ENCODE peak calls at places on chromosome 7, in five cellular contexts. One of them, this sample, is unnamed.

GRCh38 chr7:99525713-99526440 is 21.4 kb downstream of the ZKSCAN5 start:
- DNase-seq in heart left ventricle: no peak
- DNase-seq in hepatocyte: no peak
- DNase-seq in CD8-positive, alpha-beta memory T cell: no peak
- DNase-seq in heart right ventricle: no peak
- DNase-seq in this sample: no peak

GRCh38 chr7:18590744-18591340 is 95.3 kb downstream of the HDAC9 start:
- DNase-seq in CD8-positive, alpha-beta memory T cell: no peak
- DNase-seq in heart right ventricle: no peak
- DNase-seq in heart left ventricle: no peak
- DNase-seq in hepatocyte: peak
- DNase-seq in this sample: no peak

GRCh38 chr7:101550641-101551531 is 78.2 kb downstream of the MYL10 start:
- DNase-seq in hepatocyte: no peak
- DNase-seq in heart left ventricle: no peak
- DNase-seq in heart right ventricle: no peak
- DNase-seq in CD8-positive, alpha-beta memory T cell: peak
- DNase-seq in this sample: no peak

GRCh38 chr7:103573479-103574058 is 127.6 kb upstream of the SLC26A5 start:
- DNase-seq in CD8-positive, alpha-beta memory T cell: no peak
- DNase-seq in heart right ventricle: no peak
- DNase-seq in hepatocyte: peak
- DNase-seq in heart left ventricle: no peak
- DNase-seq in this sample: no peak

GRCh38 chr7:99504281-99504602 is 220 bp upstream of the ZKSCAN5 start:
- DNase-seq in CD8-positive, alpha-beta memory T cell: no peak
- DNase-seq in heart right ventricle: no peak
- DNase-seq in hepatocyte: no peak
- DNase-seq in heart left ventricle: no peak
- DNase-seq in this sample: no peak

GRCh38 chr7:49773939-49774458 is 561 bp downstream of the VWC2 start:
- DNase-seq in CD8-positive, alpha-beta memory T cell: no peak
- DNase-seq in hepatocyte: peak
- DNase-seq in heart left ventricle: peak
- DNase-seq in heart right ventricle: peak
- DNase-seq in this sample: no peak

GRCh38 chr7:55439627-55440026 is 74.5 kb downstream of the LANCL2 start:
- DNase-seq in heart left ventricle: no peak
- DNase-seq in CD8-positive, alpha-beta memory T cell: no peak
- DNase-seq in heart right ventricle: no peak
- DNase-seq in hepatocyte: no peak
- DNase-seq in this sample: no peak

GRCh38 chr7:119964065-119964464 is 308.9 kb upstream of the KCND2 start:
- DNase-seq in hepatocyte: no peak
- DNase-seq in CD8-positive, alpha-beta memory T cell: no peak
- DNase-seq in heart left ventricle: no peak
- DNase-seq in heart right ventricle: no peak
- DNase-seq in this sample: no peak

GRCh38 chr7:2624293-2624881 is 7.4 kb upstream of the TTYH3 start:
- DNase-seq in heart left ventricle: no peak
- DNase-seq in heart right ventricle: no peak
- DNase-seq in CD8-positive, alpha-beta memory T cell: no peak
- DNase-seq in hepatocyte: no peak
- DNase-seq in this sample: no peak

GRCh38 chr7:7976677-7977076 is 8.1 kb downstream of the GLCCI1 start:
- DNase-seq in heart right ventricle: no peak
- DNase-seq in heart left ventricle: no peak
- DNase-seq in hepatocyte: no peak
- DNase-seq in CD8-positive, alpha-beta memory T cell: no peak
- DNase-seq in this sample: peak

GRCh38 chr7:90597527-90597871 is 1.4 kb downstream of the CDK14 start:
- DNase-seq in heart right ventricle: no peak
- DNase-seq in heart left ventricle: no peak
- DNase-seq in CD8-positive, alpha-beta memory T cell: no peak
- DNase-seq in hepatocyte: no peak
- DNase-seq in this sample: no peak

GRCh38 chr7:45980181-45980905 is 59.3 kb upstream of the IGFBP3 start:
- DNase-seq in heart left ventricle: no peak
- DNase-seq in heart right ventricle: no peak
- DNase-seq in CD8-positive, alpha-beta memory T cell: no peak
- DNase-seq in hepatocyte: no peak
- DNase-seq in this sample: no peak

GRCh38 chr7:119086026-119086425 is 861.5 kb downstream of the ANKRD7 start:
- DNase-seq in CD8-positive, alpha-beta memory T cell: no peak
- DNase-seq in hepatocyte: no peak
- DNase-seq in heart right ventricle: no peak
- DNase-seq in heart left ventricle: no peak
- DNase-seq in this sample: no peak

GRCh38 chr7:129210989-129211312 is 13.9 kb upstream of the AHCYL2 start:
- DNase-seq in heart left ventricle: no peak
- DNase-seq in hepatocyte: no peak
- DNase-seq in heart right ventricle: no peak
- DNase-seq in CD8-positive, alpha-beta memory T cell: no peak
- DNase-seq in this sample: peak

GRCh38 chr7:79555571-79555970 is 102.1 kb upstream of the MAGI2 start:
- DNase-seq in CD8-positive, alpha-beta memory T cell: no peak
- DNase-seq in heart right ventricle: no peak
- DNase-seq in heart left ventricle: no peak
- DNase-seq in hepatocyte: no peak
- DNase-seq in this sample: no peak

GRCh38 chr7:121937224-121937623 is 64.3 kb downstream of the PTPRZ1 start:
- DNase-seq in CD8-positive, alpha-beta memory T cell: no peak
- DNase-seq in heart right ventricle: no peak
- DNase-seq in heart left ventricle: no peak
- DNase-seq in hepatocyte: no peak
- DNase-seq in this sample: no peak

GRCh38 chr7:35849158-35849831 is 48.4 kb downstream of the SEPTIN7 start:
- DNase-seq in heart left ventricle: no peak
- DNase-seq in hepatocyte: no peak
- DNase-seq in heart right ventricle: no peak
- DNase-seq in CD8-positive, alpha-beta memory T cell: no peak
- DNase-seq in this sample: no peak

GRCh38 chr7:30761214-30762156 is 9.6 kb downstream of the INMT start:
- DNase-seq in CD8-positive, alpha-beta memory T cell: no peak
- DNase-seq in hepatocyte: no peak
- DNase-seq in heart right ventricle: no peak
- DNase-seq in heart left ventricle: no peak
- DNase-seq in this sample: no peak

GRCh38 chr7:83267141-83267631 is 104.5 kb upstream of the PCLO start:
- DNase-seq in hepatocyte: peak
- DNase-seq in heart right ventricle: no peak
- DNase-seq in CD8-positive, alpha-beta memory T cell: no peak
- DNase-seq in heart left ventricle: no peak
- DNase-seq in this sample: no peak

GRCh38 chr7:37714606-37715005 is 31.0 kb downstream of the GPR141 start:
- DNase-seq in heart right ventricle: no peak
- DNase-seq in CD8-positive, alpha-beta memory T cell: no peak
- DNase-seq in hepatocyte: no peak
- DNase-seq in heart left ventricle: no peak
- DNase-seq in this sample: no peak

GRCh38 chr7:7693881-7694280 is 24.5 kb downstream of the RPA3 start:
- DNase-seq in hepatocyte: no peak
- DNase-seq in CD8-positive, alpha-beta memory T cell: no peak
- DNase-seq in heart left ventricle: no peak
- DNase-seq in heart right ventricle: no peak
- DNase-seq in this sample: no peak

GRCh38 chr7:148337566-148337965 is 253.0 kb upstream of the C7orf33 start:
- DNase-seq in CD8-positive, alpha-beta memory T cell: no peak
- DNase-seq in heart left ventricle: no peak
- DNase-seq in hepatocyte: peak
- DNase-seq in heart right ventricle: no peak
- DNase-seq in this sample: no peak

GRCh38 chr7:65731562-65732035 is 141.3 kb upstream of the VKORC1L1 start:
- DNase-seq in heart left ventricle: no peak
- DNase-seq in CD8-positive, alpha-beta memory T cell: no peak
- DNase-seq in heart right ventricle: no peak
- DNase-seq in hepatocyte: peak
- DNase-seq in this sample: peak

DNA sequence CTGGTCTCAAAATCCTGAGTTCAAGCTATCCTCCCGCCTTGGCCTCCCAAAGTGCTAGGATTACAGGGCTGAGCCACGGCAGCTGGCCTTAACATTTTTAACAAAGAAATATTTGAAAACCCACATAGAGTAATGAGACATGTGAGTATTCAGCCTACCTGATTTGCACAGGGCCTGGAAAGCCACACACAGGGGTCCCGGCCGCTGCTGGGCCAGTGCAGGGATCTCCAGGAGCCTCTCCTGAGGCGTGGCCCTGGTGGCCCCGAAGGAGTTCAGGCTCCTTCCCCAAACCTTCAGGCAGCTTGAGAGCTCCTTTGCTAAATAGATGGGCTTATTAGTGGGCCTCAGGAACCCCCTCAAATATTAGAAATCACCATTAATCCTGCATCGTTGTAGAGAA is 18.7 kb downstream of the CNPY1 start:
- DNase-seq in heart left ventricle: no peak
- DNase-seq in CD8-positive, alpha-beta memory T cell: no peak
- DNase-seq in heart right ventricle: no peak
- DNase-seq in hepatocyte: no peak
- DNase-seq in this sample: no peak
- H3K4me3 ChIP-seq in heart left ventricle: no peak
- H3K4me3 ChIP-seq in CD8-positive, alpha-beta memory T cell: no peak
- H3K4me3 ChIP-seq in heart right ventricle: no peak
- H3K4me3 ChIP-seq in hepatocyte: no peak
- H3K4me3 ChIP-seq in this sample: no peak

DNA sequence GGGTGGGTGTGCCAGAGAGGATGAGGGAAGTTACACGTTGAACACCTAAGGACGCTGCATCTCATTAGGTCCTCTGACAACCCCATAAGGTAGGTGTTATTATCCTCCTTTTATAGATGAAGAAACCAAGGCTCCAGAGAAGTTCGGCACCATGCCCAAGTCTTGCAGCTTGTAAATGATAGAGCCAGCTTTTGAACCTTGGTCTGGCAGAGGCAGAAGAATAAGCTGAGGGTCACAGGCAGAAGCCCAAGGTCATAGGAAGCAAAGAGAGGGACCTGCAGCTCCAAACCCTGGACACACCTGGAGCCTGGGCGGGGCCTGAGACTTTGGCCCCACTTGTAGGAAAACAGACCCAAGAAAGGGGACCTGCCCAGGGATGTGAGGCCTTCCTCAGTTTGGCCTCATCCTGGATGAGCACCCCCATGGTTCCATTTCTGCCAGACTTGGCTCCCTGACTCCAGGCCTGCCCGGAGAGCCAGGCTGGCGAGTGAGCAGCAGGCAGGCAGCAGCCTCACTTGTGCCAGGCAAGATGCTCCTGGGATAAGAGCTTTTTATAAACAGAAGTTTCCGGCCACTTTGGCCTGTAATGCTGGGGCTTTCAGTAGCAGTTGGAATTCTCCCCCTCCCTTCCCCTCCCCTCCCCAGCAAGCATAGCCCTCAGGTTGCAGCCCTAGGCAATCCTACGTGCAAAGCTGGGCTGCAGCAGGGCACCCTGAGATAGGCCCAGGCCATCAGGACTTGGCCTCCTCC is 2.4 kb downstream of the KCNH2 start:
- DNase-seq in heart left ventricle: no peak
- DNase-seq in CD8-positive, alpha-beta memory T cell: no peak
- DNase-seq in hepatocyte: no peak
- DNase-seq in heart right ventricle: no peak
- DNase-seq in this sample: no peak
- H3K4me3 ChIP-seq in heart left ventricle: peak
- H3K4me3 ChIP-seq in CD8-positive, alpha-beta memory T cell: peak
- H3K4me3 ChIP-seq in hepatocyte: no peak
- H3K4me3 ChIP-seq in heart right ventricle: no peak
- H3K4me3 ChIP-seq in this sample: no peak

GRCh38 chr7:116588225-116588624 is 63.4 kb downstream of the CAV1 start:
- DNase-seq in CD8-positive, alpha-beta memory T cell: no peak
- DNase-seq in hepatocyte: no peak
- DNase-seq in heart right ventricle: peak
- DNase-seq in heart left ventricle: no peak
- DNase-seq in this sample: no peak
- H3K4me3 ChIP-seq in CD8-positive, alpha-beta memory T cell: no peak
- H3K4me3 ChIP-seq in hepatocyte: no peak
- H3K4me3 ChIP-seq in heart right ventricle: no peak
- H3K4me3 ChIP-seq in heart left ventricle: no peak
- H3K4me3 ChIP-seq in this sample: no peak

GRCh38 chr7:1279041-1279440 is 46.4 kb downstream of the UNCX start:
- DNase-seq in CD8-positive, alpha-beta memory T cell: no peak
- DNase-seq in hepatocyte: no peak
- DNase-seq in heart left ventricle: no peak
- DNase-seq in heart right ventricle: no peak
- DNase-seq in this sample: no peak
- H3K4me3 ChIP-seq in CD8-positive, alpha-beta memory T cell: no peak
- H3K4me3 ChIP-seq in hepatocyte: no peak
- H3K4me3 ChIP-seq in heart left ventricle: no peak
- H3K4me3 ChIP-seq in heart right ventricle: no peak
- H3K4me3 ChIP-seq in this sample: no peak

GRCh38 chr7:98289333-98289875 is 7.9 kb downstream of the BRI3 start:
- DNase-seq in hepatocyte: no peak
- DNase-seq in heart right ventricle: no peak
- DNase-seq in CD8-positive, alpha-beta memory T cell: no peak
- DNase-seq in heart left ventricle: no peak
- DNase-seq in this sample: no peak

GRCh38 chr7:98287486-98287959 is 6.0 kb downstream of the BRI3 start:
- DNase-seq in heart right ventricle: no peak
- DNase-seq in hepatocyte: peak
- DNase-seq in heart left ventricle: no peak
- DNase-seq in CD8-positive, alpha-beta memory T cell: no peak
- DNase-seq in this sample: peak

GRCh38 chr7:98286701-98287485 is 5.4 kb downstream of the BRI3 start:
- DNase-seq in CD8-positive, alpha-beta memory T cell: no peak
- DNase-seq in heart left ventricle: peak
- DNase-seq in heart right ventricle: no peak
- DNase-seq in hepatocyte: peak
- DNase-seq in this sample: peak

GRCh38 chr7:98286093-98286525 is 4.6 kb downstream of the BRI3 start:
- DNase-seq in heart left ventricle: peak
- DNase-seq in heart right ventricle: peak
- DNase-seq in hepatocyte: peak
- DNase-seq in CD8-positive, alpha-beta memory T cell: no peak
- DNase-seq in this sample: peak

DNA sequence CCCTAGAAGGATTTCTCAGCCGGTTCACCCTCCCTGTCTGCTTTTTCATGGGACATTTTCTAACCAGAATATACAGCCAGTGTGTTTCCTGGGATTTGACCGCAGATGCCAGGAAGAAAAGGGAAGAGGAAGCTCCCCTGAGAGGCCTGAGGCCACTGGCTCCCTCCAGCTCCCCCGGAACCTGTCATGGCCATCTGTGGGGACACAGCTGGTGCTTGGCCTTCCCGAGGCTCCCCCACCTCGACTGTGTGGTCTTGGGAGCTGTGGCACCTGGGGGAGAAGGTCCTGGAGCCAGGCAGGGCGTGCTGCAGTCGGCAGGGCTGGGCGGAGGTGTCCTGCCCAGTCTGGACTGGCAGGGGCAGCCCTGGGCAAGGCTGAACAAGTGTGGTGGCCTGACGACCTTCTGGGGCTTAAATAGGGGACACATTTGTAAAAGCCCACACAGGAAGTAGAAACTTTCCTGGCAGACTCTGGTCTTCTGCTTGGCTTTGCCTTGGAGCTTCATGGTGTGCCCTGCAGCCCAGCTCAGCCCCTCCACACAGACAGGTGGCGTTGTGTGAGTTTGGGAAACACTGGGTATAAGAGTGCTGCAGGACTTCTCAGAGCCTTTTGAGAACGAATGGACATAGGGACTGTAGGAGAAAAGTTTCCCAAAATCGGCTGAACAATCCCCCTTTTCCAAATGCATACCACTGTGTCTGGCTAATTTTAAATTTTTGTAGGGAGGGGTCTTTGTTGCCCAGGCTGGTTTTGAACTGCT is 6.8 kb downstream of the BRI3 start:
- DNase-seq in hepatocyte: no peak
- DNase-seq in heart left ventricle: no peak
- DNase-seq in CD8-positive, alpha-beta memory T cell: no peak
- DNase-seq in heart right ventricle: no peak
- DNase-seq in this sample: peak
- H3K4me3 ChIP-seq in hepatocyte: no peak
- H3K4me3 ChIP-seq in heart left ventricle: no peak
- H3K4me3 ChIP-seq in CD8-positive, alpha-beta memory T cell: no peak
- H3K4me3 ChIP-seq in heart right ventricle: no peak
- H3K4me3 ChIP-seq in this sample: peak

GRCh38 chr7:131052285-131052942 is 275.3 kb upstream of the MKLN1 start:
- DNase-seq in hepatocyte: no peak
- DNase-seq in heart right ventricle: no peak
- DNase-seq in heart left ventricle: no peak
- DNase-seq in CD8-positive, alpha-beta memory T cell: no peak
- DNase-seq in this sample: no peak
- H3K4me3 ChIP-seq in hepatocyte: no peak
- H3K4me3 ChIP-seq in heart right ventricle: no peak
- H3K4me3 ChIP-seq in heart left ventricle: no peak
- H3K4me3 ChIP-seq in CD8-positive, alpha-beta memory T cell: no peak
- H3K4me3 ChIP-seq in this sample: no peak